ENCODE peak calls at places on chromosomes 11 and 22, in nine cellular contexts. J is GM12891, C is transverse colon, U is stomach, P is breast epithelium, L is sigmoid colon, I is spleen, N is HCT116, S is HepG2. Y is an unnamed sample.

GRCh38 chr22:24107668-24108067 is 73.6 kb upstream of the SUSD2 start:
- DNase-seq in J (no peak), C (peak), U (peak), P (peak), L (peak), I (no peak), N (no peak), S (no peak), Y (no peak)

GRCh38 chr11:88122956-88123355 is 52.3 kb downstream of the RAB38 start:
- DNase-seq in J (no peak), C (no peak), U (no peak), P (no peak), L (no peak), I (no peak), N (no peak), S (no peak), Y (no peak)

GRCh38 chr22:42644422-42645340 is 4.3 kb upstream of the ATP5MGL start:
- DNase-seq in J (no peak), C (peak), U (peak), P (peak), L (peak), I (no peak), N (no peak), S (no peak), Y (no peak)

GRCh38 chr22:40004836-40005235 is 10.1 kb downstream of the FAM83F start:
- DNase-seq in J (no peak), C (no peak), U (no peak), P (no peak), L (no peak), I (no peak), N (no peak), S (no peak), Y (no peak)

GRCh38 chr11:107928767-107929507 is 689 bp downstream of the RAB39A start:
- DNase-seq in J (no peak), C (peak), U (no peak), P (no peak), L (no peak), I (peak), N (no peak), S (no peak), Y (no peak)

GRCh38 chr11:72609045-72609444 is 65.2 kb downstream of the PDE2A start:
- DNase-seq in J (no peak), C (no peak), U (no peak), P (no peak), L (no peak), I (no peak), N (no peak), S (no peak), Y (no peak)

GRCh38 chr11:97078443-97078842 is 688.6 kb downstream of the JRKL start:
- DNase-seq in J (no peak), C (no peak), U (no peak), P (no peak), L (no peak), I (no peak), N (no peak), S (no peak), Y (no peak)

GRCh38 chr22:21876486-21877176 is 9.2 kb upstream of the MAPK1 start:
- DNase-seq in J (no peak), C (no peak), U (no peak), P (no peak), L (no peak), I (no peak), N (no peak), S (no peak), Y (no peak)

GRCh38 chr22:20646906-20647305 is 127.0 kb upstream of the SERPIND1 start:
- DNase-seq in J (no peak), C (no peak), U (no peak), P (no peak), L (no peak), I (no peak), N (no peak), S (no peak), Y (no peak)

GRCh38 chr11:108599978-108600377 is 6.4 kb upstream of the EXPH5 start:
- DNase-seq in J (no peak), C (no peak), U (no peak), P (no peak), L (no peak), I (no peak), N (no peak), S (no peak), Y (no peak)

GRCh38 chr11:25535462-25535861 is 796.5 kb upstream of the ANO3 start:
- DNase-seq in J (no peak), C (no peak), U (no peak), P (no peak), L (peak), I (no peak), N (no peak), S (no peak), Y (no peak)

GRCh38 chr11:96337541-96338530 is 5.2 kb downstream of the MAML2 start:
- DNase-seq in J (no peak), C (no peak), U (no peak), P (no peak), L (no peak), I (peak), N (no peak), S (no peak), Y (no peak)

GRCh38 chr22:26428515-26429457 is at the start of gene ASPHD2:
- DNase-seq in J (peak), C (peak), U (peak), P (peak), L (peak), I (peak), N (no peak), S (no peak), Y (peak)

GRCh38 chr22:41902932-41903421 is 11.9 kb downstream of the SHISA8 start:
- DNase-seq in J (no peak), C (no peak), U (peak), P (peak), L (no peak), I (no peak), N (no peak), S (no peak), Y (no peak)

GRCh38 chr11:10604340-10604748 is 35.9 kb upstream of the LYVE1 start:
- DNase-seq in J (no peak), C (peak), U (no peak), P (no peak), L (peak), I (no peak), N (no peak), S (peak), Y (no peak)

GRCh38 chr11:69508974-69509373 is 27.5 kb downstream of the LINC01488 start:
- DNase-seq in J (no peak), C (no peak), U (no peak), P (no peak), L (peak), I (peak), N (no peak), S (no peak), Y (no peak)

GRCh38 chr11:111310088-111310487 is 11.7 kb downstream of the POU2AF3 start:
- DNase-seq in J (no peak), C (peak), U (no peak), P (peak), L (no peak), I (no peak), N (no peak), S (no peak), Y (no peak)

GRCh38 chr22:49752598-49753091 is 75.0 kb downstream of the BRD1 start:
- DNase-seq in J (no peak), C (no peak), U (no peak), P (no peak), L (no peak), I (no peak), N (no peak), S (no peak), Y (no peak)

GRCh38 chr22:43269325-43270040 is 73.7 kb downstream of the SCUBE1 start:
- DNase-seq in J (no peak), C (no peak), U (no peak), P (no peak), L (no peak), I (no peak), N (no peak), S (no peak), Y (no peak)

GRCh38 chr22:50171319-50171964 is 911 bp downstream of the PANX2 start:
- DNase-seq in J (no peak), C (no peak), U (no peak), P (no peak), L (no peak), I (peak), N (no peak), S (no peak), Y (no peak)

GRCh38 chr22:36467042-36467810 is 14.2 kb downstream of the TXN2 start:
- DNase-seq in J (no peak), C (no peak), U (no peak), P (no peak), L (peak), I (no peak), N (peak), S (no peak), Y (no peak)

GRCh38 chr11:40328890-40329617 is 1130.4 kb downstream of the LRRC4C start:
- DNase-seq in J (no peak), C (peak), U (peak), P (peak), L (peak), I (no peak), N (no peak), S (peak), Y (no peak)

GRCh38 chr11:13009921-13010736 is 1.0 kb downstream of the RASSF10 start:
- DNase-seq in J (peak), C (no peak), U (peak), P (no peak), L (no peak), I (no peak), N (no peak), S (no peak), Y (no peak)

GRCh38 chr22:20647586-20648305 is 126.2 kb upstream of the SERPIND1 start:
- DNase-seq in J (no peak), C (no peak), U (no peak), P (no peak), L (no peak), I (no peak), N (no peak), S (no peak), Y (no peak)

GRCh38 chr11:123438191-123438627 is 8.1 kb downstream of the GRAMD1B start:
- DNase-seq in J (no peak), C (no peak), U (no peak), P (no peak), L (no peak), I (no peak), N (no peak), S (no peak), Y (no peak)

GRCh38 chr22:47174671-47175111 is 412.2 kb downstream of the TBC1D22A start:
- DNase-seq in J (no peak), C (no peak), U (no peak), P (no peak), L (peak), I (peak), N (no peak), S (no peak), Y (no peak)

GRCh38 chr11:92302766-92303165 is 78.1 kb downstream of the FAT3 start:
- DNase-seq in J (no peak), C (no peak), U (no peak), P (no peak), L (no peak), I (no peak), N (no peak), S (no peak), Y (no peak)

GRCh38 chr11:15006139-15006759 is 34.1 kb upstream of the CALCA start:
- DNase-seq in J (no peak), C (no peak), U (no peak), P (no peak), L (no peak), I (no peak), N (peak), S (peak), Y (no peak)
- TF ChIP-seq POLR2AphosphoS5 in J (no peak), C (no peak), U (no peak), P (no peak), L (no peak), I (no peak), N (no peak), S (no peak), Y (no peak)

GRCh38 chr11:2990617-2991476 is 1.3 kb downstream of the NAP1L4 start:
- DNase-seq in J (no peak), C (peak), U (no peak), P (no peak), L (no peak), I (no peak), N (no peak), S (peak), Y (no peak)
- TF ChIP-seq POLR2A in J (peak), C (peak), U (no peak), P (no peak), L (no peak), I (no peak), N (no peak), S (peak), Y (peak)

DNA sequence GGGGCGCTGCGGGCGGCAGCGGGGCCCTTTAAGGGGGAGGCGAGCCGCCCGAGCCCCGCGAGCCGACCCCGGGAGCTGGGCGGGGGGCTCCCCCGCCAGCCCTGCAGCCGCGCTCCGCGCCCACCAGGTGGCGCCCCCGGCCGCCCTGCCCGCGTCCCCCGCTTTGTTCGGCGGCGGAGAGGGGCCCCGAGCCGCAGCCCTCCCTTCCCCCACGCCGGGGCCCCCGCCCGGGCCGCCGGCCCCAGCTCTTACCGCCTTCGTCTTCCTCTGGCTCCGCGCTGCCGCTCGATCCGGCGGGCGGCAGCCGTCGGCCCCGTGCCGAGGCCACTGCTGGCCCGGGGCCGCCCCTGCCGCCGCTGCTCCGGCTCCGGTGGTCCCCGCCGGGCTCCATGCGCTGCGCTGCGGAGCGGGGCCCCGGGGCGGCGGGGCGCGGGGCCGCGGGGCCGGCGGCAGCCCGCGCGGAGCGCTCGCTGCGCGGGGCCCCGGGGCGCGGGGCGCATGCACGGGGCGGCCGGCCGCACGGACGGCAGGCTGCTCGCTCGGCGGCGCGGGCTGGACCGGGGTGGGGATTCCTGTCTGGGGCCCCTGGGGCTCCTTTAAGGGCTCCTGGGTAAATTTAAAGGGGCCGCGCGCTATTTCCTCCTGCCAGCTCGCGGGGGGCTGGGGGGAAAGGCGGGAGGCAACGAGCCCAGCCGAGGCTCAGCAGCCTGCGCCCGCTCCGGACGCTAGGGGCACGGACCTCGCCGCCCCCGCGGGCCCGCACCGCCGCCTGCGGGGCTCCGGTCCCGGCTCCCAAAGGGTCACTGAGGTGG is at the start of gene ZFTA:
- DNase-seq in J (peak), C (peak), U (peak), P (no peak), L (peak), I (peak), N (no peak), S (no peak), Y (peak)
- TF ChIP-seq POLR2AphosphoS5 in J (no peak), C (no peak), U (no peak), P (no peak), L (no peak), I (no peak), N (no peak), S (no peak), Y (no peak)

GRCh38 chr11:46119352-46120216 is 1.7 kb downstream of the PHF21A start:
- DNase-seq in J (no peak), C (peak), U (peak), P (peak), L (peak), I (peak), N (no peak), S (peak), Y (no peak)
- TF ChIP-seq POLR2A in J (no peak), C (peak), U (no peak), P (peak), L (no peak), I (no peak), N (peak), S (no peak), Y (no peak)

Y was measured in GM12892.